ENCODE peak calls at places on chromosomes 16 and 17, in seven cellular contexts. F, X, R, S, D, G and J are unnamed samples.

GRCh38 chr17:81317436-81317821 is 22.3 kb upstream of the SLC38A10 start:
- DNase-seq in F (no peak), X (no peak), R (no peak), S (no peak), D (no peak), G (no peak), J (no peak)

GRCh38 chr17:60106377-60107059 is 27.8 kb upstream of the HEATR6 start:
- DNase-seq in F (peak), X (no peak), R (no peak), S (no peak), D (peak), G (no peak), J (peak)

GRCh38 chr17:70767102-70767701 is 597.9 kb downstream of the KCNJ2 start:
- DNase-seq in F (peak), X (peak), R (no peak), S (peak), D (peak), G (no peak), J (peak)

GRCh38 chr17:33474789-33475188 is 181.7 kb upstream of the ASIC2 start:
- DNase-seq in F (no peak), X (no peak), R (no peak), S (no peak), D (no peak), G (no peak), J (no peak)

GRCh38 chr16:27514806-27515205 is 34.9 kb downstream of the GTF3C1 start:
- DNase-seq in F (no peak), X (no peak), R (peak), S (no peak), D (no peak), G (no peak), J (no peak)

GRCh38 chr17:12277827-12278226 is 257.1 kb downstream of the MAP2K4 start:
- DNase-seq in F (no peak), X (no peak), R (no peak), S (no peak), D (no peak), G (no peak), J (no peak)

GRCh38 chr16:57668630-57669475 is 747 bp downstream of the ADGRG3 start:
- DNase-seq in F (no peak), X (no peak), R (no peak), S (no peak), D (no peak), G (no peak), J (no peak)

GRCh38 chr16:83403751-83404150 is 404.0 kb upstream of the HSBP1 start:
- DNase-seq in F (peak), X (no peak), R (no peak), S (peak), D (peak), G (no peak), J (peak)

GRCh38 chr17:73986641-73987177 is 216.8 kb upstream of the RPL38 start:
- DNase-seq in F (no peak), X (no peak), R (no peak), S (no peak), D (no peak), G (no peak), J (no peak)

GRCh38 chr16:79598341-79599181 is 2.0 kb downstream of the MAF start:
- DNase-seq in F (peak), X (no peak), R (peak), S (no peak), D (peak), G (peak), J (no peak)

GRCh38 chr17:78304549-78305037 is 55.3 kb downstream of the SOCS3 start:
- DNase-seq in F (no peak), X (no peak), R (peak), S (no peak), D (no peak), G (no peak), J (no peak)

GRCh38 chr16:75628351-75628750 is 5.3 kb upstream of the ADAT1 start:
- DNase-seq in F (no peak), X (no peak), R (no peak), S (no peak), D (no peak), G (no peak), J (no peak)

GRCh38 chr16:89586853-89587252 is 11.3 kb downstream of the CPNE7 start:
- DNase-seq in F (peak), X (no peak), R (no peak), S (no peak), D (peak), G (no peak), J (no peak)

GRCh38 chr16:86059253-86060171 is 160.6 kb downstream of the IRF8 start:
- DNase-seq in F (no peak), X (no peak), R (peak), S (no peak), D (no peak), G (no peak), J (no peak)

GRCh38 chr17:740240-741055 is 8.1 kb downstream of the TLCD3A start:
- DNase-seq in F (no peak), X (no peak), R (no peak), S (no peak), D (peak), G (no peak), J (no peak)

GRCh38 chr17:74408830-74409229 is 23.1 kb upstream of the GPRC5C start:
- DNase-seq in F (no peak), X (peak), R (no peak), S (no peak), D (no peak), G (no peak), J (no peak)

GRCh38 chr17:79420318-79421243 is 190.3 kb downstream of the RBFOX3 start:
- DNase-seq in F (peak), X (no peak), R (no peak), S (no peak), D (peak), G (no peak), J (no peak)

GRCh38 chr17:72297326-72298115 is 176.7 kb downstream of the SOX9 start:
- DNase-seq in F (peak), X (no peak), R (peak), S (no peak), D (peak), G (no peak), J (no peak)

GRCh38 chr17:59838196-59838911 is 54.4 kb downstream of the TUBD1 start:
- DNase-seq in F (peak), X (no peak), R (no peak), S (no peak), D (peak), G (no peak), J (peak)

GRCh38 chr16:88782454-88783390 is 2.3 kb downstream of the PIEZO1 start:
- DNase-seq in F (peak), X (no peak), R (no peak), S (no peak), D (peak), G (peak), J (peak)

GRCh38 chr17:44350733-44351226 is 5.7 kb downstream of the GRN start:
- DNase-seq in F (peak), X (peak), R (peak), S (no peak), D (peak), G (no peak), J (peak)

GRCh38 chr16:17271687-17272086 is 199.1 kb downstream of the XYLT1 start:
- DNase-seq in F (no peak), X (no peak), R (no peak), S (no peak), D (no peak), G (peak), J (no peak)

GRCh38 chr17:76868669-76869208 is 535 bp downstream of the MGAT5B start:
- DNase-seq in F (no peak), X (no peak), R (no peak), S (no peak), D (peak), G (no peak), J (no peak)

GRCh38 chr17:16988749-16989229 is 16.9 kb upstream of the TNFRSF13B start:
- DNase-seq in F (peak), X (no peak), R (no peak), S (no peak), D (peak), G (no peak), J (no peak)

GRCh38 chr17:58172369-58173071 is 5.7 kb downstream of the OR4D2 start:
- DNase-seq in F (peak), X (peak), R (no peak), S (no peak), D (peak), G (no peak), J (no peak)

GRCh38 chr17:41615454-41615853 is 2.9 kb upstream of the KRT16 start:
- DNase-seq in F (peak), X (no peak), R (no peak), S (no peak), D (peak), G (no peak), J (peak)

GRCh38 chr16:12901204-12901596 is 198 bp upstream of the SHISA9 start:
- DNase-seq in F (no peak), X (peak), R (no peak), S (no peak), D (no peak), G (no peak), J (no peak)

GRCh38 chr17:63645775-63646491 is 23.7 kb downstream of the MAP3K3 start:
- DNase-seq in F (no peak), X (no peak), R (no peak), S (no peak), D (peak), G (no peak), J (peak)